ENCODE peak calls at places on chromosomes 7 and 10, in four cellular contexts. One of them, this sample, is unnamed.

GRCh38 chr7:74619235-74619860 is 38.2 kb upstream of the GTF2I start:
- DNase-seq in lower lobe of right lung: no peak
- DNase-seq in DMS79: peak
- DNase-seq in OCI-M1: no peak
- DNase-seq in this sample: no peak

GRCh38 chr10:12609435-12609834 is 260.1 kb downstream of the CAMK1D start:
- DNase-seq in lower lobe of right lung: no peak
- DNase-seq in DMS79: no peak
- DNase-seq in OCI-M1: no peak
- DNase-seq in this sample: no peak

GRCh38 chr10:99993994-99994689 is 15.6 kb downstream of the DNMBP start:
- DNase-seq in lower lobe of right lung: peak
- DNase-seq in DMS79: no peak
- DNase-seq in OCI-M1: peak
- DNase-seq in this sample: peak

GRCh38 chr10:135601-136464 is 578 bp downstream of the ZMYND11 start:
- DNase-seq in lower lobe of right lung: peak
- DNase-seq in DMS79: no peak
- DNase-seq in OCI-M1: peak
- DNase-seq in this sample: no peak

GRCh38 chr7:158843775-158844174 is 12.6 kb upstream of the DYNC2I1 start:
- DNase-seq in lower lobe of right lung: no peak
- DNase-seq in DMS79: no peak
- DNase-seq in OCI-M1: no peak
- DNase-seq in this sample: no peak

GRCh38 chr10:14573666-14574261 is 200.9 kb downstream of the FAM107B start:
- DNase-seq in lower lobe of right lung: no peak
- DNase-seq in DMS79: no peak
- DNase-seq in OCI-M1: no peak
- DNase-seq in this sample: no peak

GRCh38 chr7:114152314-114152938 is 233.6 kb upstream of the PPP1R3A start:
- DNase-seq in lower lobe of right lung: no peak
- DNase-seq in DMS79: no peak
- DNase-seq in OCI-M1: peak
- DNase-seq in this sample: no peak

GRCh38 chr10:92688927-92689662 is 660 bp upstream of the HHEX start:
- DNase-seq in lower lobe of right lung: no peak
- DNase-seq in DMS79: peak
- DNase-seq in OCI-M1: peak
- DNase-seq in this sample: peak

GRCh38 chr7:149007146-149007545 is 21.2 kb downstream of the PDIA4 start:
- DNase-seq in lower lobe of right lung: no peak
- DNase-seq in DMS79: no peak
- DNase-seq in OCI-M1: no peak
- DNase-seq in this sample: no peak

GRCh38 chr10:118412918-118413317 is 70.8 kb upstream of the FAM204A start:
- DNase-seq in lower lobe of right lung: no peak
- DNase-seq in DMS79: no peak
- DNase-seq in OCI-M1: no peak
- DNase-seq in this sample: no peak

GRCh38 chr10:90171014-90171722 is 469.8 kb downstream of the KIF20B start:
- DNase-seq in lower lobe of right lung: no peak
- DNase-seq in DMS79: no peak
- DNase-seq in OCI-M1: no peak
- DNase-seq in this sample: no peak

This sample was measured in MV-4-11.